ENCODE peak calls at places on chromosome 21, in six cellular contexts. One of them, this sample, is unnamed.

GRCh38 chr21:41360072-41360821 is 1.6 kb upstream of the MX2 start:
- DNase-seq in CD4-positive, alpha-beta T cell: no peak
- DNase-seq in cardiac fibroblast: peak
- DNase-seq in uterus: peak
- DNase-seq in mammary epithelial cell: peak
- DNase-seq in WTC11: peak
- DNase-seq in this sample: no peak

GRCh38 chr21:36902793-36903192 is 63.7 kb downstream of the HLCS start:
- DNase-seq in cardiac fibroblast: no peak
- DNase-seq in CD4-positive, alpha-beta T cell: no peak
- DNase-seq in WTC11: no peak
- DNase-seq in mammary epithelial cell: peak
- DNase-seq in uterus: no peak
- DNase-seq in this sample: no peak

GRCh38 chr21:31911138-31911907 is 38.5 kb downstream of the HUNK start:
- DNase-seq in mammary epithelial cell: peak
- DNase-seq in CD4-positive, alpha-beta T cell: no peak
- DNase-seq in uterus: no peak
- DNase-seq in cardiac fibroblast: no peak
- DNase-seq in WTC11: no peak
- DNase-seq in this sample: no peak

GRCh38 chr21:46554431-46555224 is 50.3 kb downstream of the S100B start:
- DNase-seq in uterus: no peak
- DNase-seq in cardiac fibroblast: no peak
- DNase-seq in mammary epithelial cell: no peak
- DNase-seq in CD4-positive, alpha-beta T cell: no peak
- DNase-seq in WTC11: no peak
- DNase-seq in this sample: no peak

GRCh38 chr21:33254766-33255165 is 11.4 kb upstream of the IL10RB start:
- DNase-seq in CD4-positive, alpha-beta T cell: no peak
- DNase-seq in cardiac fibroblast: no peak
- DNase-seq in uterus: no peak
- DNase-seq in mammary epithelial cell: no peak
- DNase-seq in WTC11: no peak
- DNase-seq in this sample: no peak

GRCh38 chr21:41458121-41458520 is 32.1 kb downstream of the MX1 start:
- DNase-seq in uterus: no peak
- DNase-seq in mammary epithelial cell: no peak
- DNase-seq in CD4-positive, alpha-beta T cell: no peak
- DNase-seq in cardiac fibroblast: no peak
- DNase-seq in WTC11: no peak
- DNase-seq in this sample: no peak

GRCh38 chr21:36800734-36801133 is 101.8 kb downstream of the SIM2 start:
- DNase-seq in uterus: no peak
- DNase-seq in mammary epithelial cell: no peak
- DNase-seq in CD4-positive, alpha-beta T cell: no peak
- DNase-seq in cardiac fibroblast: no peak
- DNase-seq in WTC11: no peak
- DNase-seq in this sample: no peak

GRCh38 chr21:31459457-31459856 is 115.4 kb upstream of the TIAM1 start:
- DNase-seq in cardiac fibroblast: no peak
- DNase-seq in WTC11: no peak
- DNase-seq in CD4-positive, alpha-beta T cell: no peak
- DNase-seq in uterus: no peak
- DNase-seq in mammary epithelial cell: no peak
- DNase-seq in this sample: no peak

GRCh38 chr21:33127154-33127893 is 57.4 kb downstream of the OLIG1 start:
- DNase-seq in CD4-positive, alpha-beta T cell: peak
- DNase-seq in uterus: peak
- DNase-seq in cardiac fibroblast: peak
- DNase-seq in WTC11: peak
- DNase-seq in mammary epithelial cell: peak
- DNase-seq in this sample: peak

GRCh38 chr21:44285547-44285992 is at the start of gene AIRE:
- DNase-seq in uterus: no peak
- DNase-seq in CD4-positive, alpha-beta T cell: no peak
- DNase-seq in cardiac fibroblast: no peak
- DNase-seq in mammary epithelial cell: no peak
- DNase-seq in WTC11: peak
- DNase-seq in this sample: no peak
- TF ChIP-seq CTCF in uterus: no peak
- TF ChIP-seq CTCF in CD4-positive, alpha-beta T cell: no peak
- TF ChIP-seq CTCF in cardiac fibroblast: no peak
- TF ChIP-seq CTCF in mammary epithelial cell: no peak
- TF ChIP-seq CTCF in WTC11: no peak
- TF ChIP-seq CTCF in this sample: no peak

DNA sequence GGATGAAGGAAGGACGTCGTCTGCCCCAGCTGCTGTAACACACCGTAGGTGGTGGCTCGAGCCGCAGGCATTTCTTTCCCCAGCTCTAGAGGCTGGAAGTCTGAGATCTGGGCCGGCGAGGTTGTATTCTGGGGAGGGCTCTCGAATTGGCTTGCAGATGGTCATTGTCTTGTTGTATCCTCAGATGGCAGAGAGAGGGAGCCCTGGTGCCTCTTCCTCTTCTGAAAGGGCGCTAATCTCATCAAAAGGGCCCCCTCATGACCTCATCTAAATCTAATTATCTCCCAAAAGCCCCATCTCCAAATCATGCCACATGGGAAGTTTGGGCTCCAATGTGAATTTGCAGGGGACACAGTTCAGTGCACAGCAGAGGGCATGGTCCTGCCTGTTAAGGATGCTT is 109.0 kb downstream of the SIK1 start:
- DNase-seq in CD4-positive, alpha-beta T cell: no peak
- DNase-seq in uterus: no peak
- DNase-seq in WTC11: no peak
- DNase-seq in mammary epithelial cell: no peak
- DNase-seq in cardiac fibroblast: no peak
- DNase-seq in this sample: no peak
- TF ChIP-seq CTCF in CD4-positive, alpha-beta T cell: no peak
- TF ChIP-seq CTCF in uterus: no peak
- TF ChIP-seq CTCF in WTC11: no peak
- TF ChIP-seq CTCF in mammary epithelial cell: no peak
- TF ChIP-seq CTCF in cardiac fibroblast: no peak
- TF ChIP-seq CTCF in this sample: no peak

GRCh38 chr21:18041012-18041411 is 203.6 kb upstream of the CHODL start:
- DNase-seq in mammary epithelial cell: no peak
- DNase-seq in uterus: no peak
- DNase-seq in WTC11: peak
- DNase-seq in cardiac fibroblast: peak
- DNase-seq in CD4-positive, alpha-beta T cell: no peak
- DNase-seq in this sample: no peak
- TF ChIP-seq CTCF in mammary epithelial cell: no peak
- TF ChIP-seq CTCF in uterus: peak
- TF ChIP-seq CTCF in WTC11: no peak
- TF ChIP-seq CTCF in cardiac fibroblast: no peak
- TF ChIP-seq CTCF in CD4-positive, alpha-beta T cell: no peak
- TF ChIP-seq CTCF in this sample: peak

GRCh38 chr21:44800971-44801467 is 601 bp downstream of the UBE2G2 start:
- DNase-seq in CD4-positive, alpha-beta T cell: no peak
- DNase-seq in WTC11: no peak
- DNase-seq in cardiac fibroblast: peak
- DNase-seq in mammary epithelial cell: peak
- DNase-seq in uterus: no peak
- DNase-seq in this sample: no peak
- TF ChIP-seq CTCF in CD4-positive, alpha-beta T cell: peak
- TF ChIP-seq CTCF in WTC11: peak
- TF ChIP-seq CTCF in cardiac fibroblast: peak
- TF ChIP-seq CTCF in mammary epithelial cell: peak
- TF ChIP-seq CTCF in uterus: no peak
- TF ChIP-seq CTCF in this sample: peak

GRCh38 chr21:44087426-44088400 is 19.5 kb upstream of the PWP2 start:
- DNase-seq in cardiac fibroblast: no peak
- DNase-seq in CD4-positive, alpha-beta T cell: no peak
- DNase-seq in WTC11: no peak
- DNase-seq in uterus: no peak
- DNase-seq in mammary epithelial cell: no peak
- DNase-seq in this sample: no peak

GRCh38 chr21:44086636-44087425 is 20.4 kb upstream of the PWP2 start:
- DNase-seq in uterus: no peak
- DNase-seq in CD4-positive, alpha-beta T cell: no peak
- DNase-seq in mammary epithelial cell: no peak
- DNase-seq in cardiac fibroblast: no peak
- DNase-seq in WTC11: no peak
- DNase-seq in this sample: no peak

GRCh38 chr21:44090332-44090731 is 16.9 kb upstream of the PWP2 start:
- DNase-seq in mammary epithelial cell: no peak
- DNase-seq in cardiac fibroblast: no peak
- DNase-seq in uterus: no peak
- DNase-seq in WTC11: no peak
- DNase-seq in CD4-positive, alpha-beta T cell: no peak
- DNase-seq in this sample: no peak

GRCh38 chr21:44089001-44089911 is 17.9 kb upstream of the PWP2 start:
- DNase-seq in cardiac fibroblast: no peak
- DNase-seq in CD4-positive, alpha-beta T cell: peak
- DNase-seq in mammary epithelial cell: no peak
- DNase-seq in uterus: no peak
- DNase-seq in WTC11: no peak
- DNase-seq in this sample: no peak

DNA sequence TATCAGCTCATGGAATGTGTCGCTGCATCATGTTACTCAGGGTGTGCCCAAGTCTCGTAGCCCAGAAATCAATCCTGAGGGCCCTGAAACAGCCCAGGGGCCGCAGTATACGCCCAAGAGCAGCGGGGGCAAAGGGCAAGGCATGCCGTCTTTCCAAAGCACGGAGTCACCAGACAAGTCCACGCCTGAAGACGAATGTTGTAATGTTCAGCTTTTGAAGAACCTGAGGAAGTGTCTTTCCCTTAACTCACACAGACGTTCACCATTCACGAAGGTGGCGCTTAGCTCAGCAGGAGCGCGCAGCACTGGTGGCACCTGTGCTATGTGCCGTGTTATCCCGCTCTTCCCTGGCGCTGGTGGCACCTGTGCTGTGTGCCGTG is 18.8 kb upstream of the PWP2 start:
- DNase-seq in CD4-positive, alpha-beta T cell: no peak
- DNase-seq in mammary epithelial cell: no peak
- DNase-seq in cardiac fibroblast: no peak
- DNase-seq in WTC11: no peak
- DNase-seq in uterus: no peak
- DNase-seq in this sample: no peak
- TF ChIP-seq CTCF in CD4-positive, alpha-beta T cell: no peak
- TF ChIP-seq CTCF in mammary epithelial cell: no peak
- TF ChIP-seq CTCF in cardiac fibroblast: no peak
- TF ChIP-seq CTCF in WTC11: no peak
- TF ChIP-seq CTCF in uterus: no peak
- TF ChIP-seq CTCF in this sample: no peak

GRCh38 chr21:45415943-45416611 is 11.1 kb downstream of the COL18A1 start:
- DNase-seq in mammary epithelial cell: no peak
- DNase-seq in WTC11: no peak
- DNase-seq in cardiac fibroblast: no peak
- DNase-seq in uterus: no peak
- DNase-seq in CD4-positive, alpha-beta T cell: no peak
- DNase-seq in this sample: no peak
- TF ChIP-seq CTCF in mammary epithelial cell: no peak
- TF ChIP-seq CTCF in WTC11: no peak
- TF ChIP-seq CTCF in cardiac fibroblast: no peak
- TF ChIP-seq CTCF in uterus: no peak
- TF ChIP-seq CTCF in CD4-positive, alpha-beta T cell: no peak
- TF ChIP-seq CTCF in this sample: no peak

GRCh38 chr21:29024474-29025327 is at the start of gene USP16:
- DNase-seq in CD4-positive, alpha-beta T cell: peak
- DNase-seq in cardiac fibroblast: peak
- DNase-seq in uterus: peak
- DNase-seq in mammary epithelial cell: peak
- DNase-seq in WTC11: peak
- DNase-seq in this sample: peak
- TF ChIP-seq CTCF in CD4-positive, alpha-beta T cell: no peak
- TF ChIP-seq CTCF in cardiac fibroblast: no peak
- TF ChIP-seq CTCF in uterus: no peak
- TF ChIP-seq CTCF in mammary epithelial cell: no peak
- TF ChIP-seq CTCF in WTC11: no peak
- TF ChIP-seq CTCF in this sample: peak

This sample was measured in progenitor cell of endocrine pancreas.